ENCODE peak calls at places on chromosomes 12 and 14, in seven cellular contexts. One of them, this sample, is unnamed.

GRCh38 chr12:59850268-59850667 is 254.4 kb downstream of the SLC16A7 start:
- DNase-seq in endothelial cell of umbilical vein: peak
- DNase-seq in body of pancreas: no peak
- DNase-seq in A549: no peak
- DNase-seq in sigmoid colon: no peak
- DNase-seq in IMR-90: no peak
- DNase-seq in ovary: no peak
- DNase-seq in this sample: no peak

GRCh38 chr12:31859232-31859977 is 99.8 kb upstream of the RESF1 start:
- DNase-seq in ovary: no peak
- DNase-seq in endothelial cell of umbilical vein: no peak
- DNase-seq in IMR-90: no peak
- DNase-seq in body of pancreas: no peak
- DNase-seq in A549: no peak
- DNase-seq in sigmoid colon: no peak
- DNase-seq in this sample: no peak

GRCh38 chr14:93752980-93753561 is 35.2 kb downstream of the PRIMA1 start:
- DNase-seq in body of pancreas: no peak
- DNase-seq in ovary: no peak
- DNase-seq in IMR-90: no peak
- DNase-seq in sigmoid colon: peak
- DNase-seq in endothelial cell of umbilical vein: no peak
- DNase-seq in A549: no peak
- DNase-seq in this sample: no peak

GRCh38 chr12:84497819-84498218 is 414.8 kb downstream of the SLC6A15 start:
- DNase-seq in body of pancreas: no peak
- DNase-seq in sigmoid colon: no peak
- DNase-seq in IMR-90: no peak
- DNase-seq in ovary: no peak
- DNase-seq in endothelial cell of umbilical vein: peak
- DNase-seq in A549: no peak
- DNase-seq in this sample: no peak

GRCh38 chr12:44571031-44571550 is 305.0 kb downstream of the NELL2 start:
- DNase-seq in ovary: no peak
- DNase-seq in A549: no peak
- DNase-seq in endothelial cell of umbilical vein: no peak
- DNase-seq in body of pancreas: no peak
- DNase-seq in sigmoid colon: no peak
- DNase-seq in IMR-90: no peak
- DNase-seq in this sample: peak

GRCh38 chr14:100454437-100454836 is 131.3 kb downstream of the SLC25A47 start:
- DNase-seq in sigmoid colon: no peak
- DNase-seq in ovary: no peak
- DNase-seq in body of pancreas: no peak
- DNase-seq in A549: no peak
- DNase-seq in IMR-90: no peak
- DNase-seq in endothelial cell of umbilical vein: no peak
- DNase-seq in this sample: no peak

GRCh38 chr12:67241482-67241881 is 27.7 kb upstream of the CAND1 start:
- DNase-seq in endothelial cell of umbilical vein: no peak
- DNase-seq in sigmoid colon: no peak
- DNase-seq in A549: no peak
- DNase-seq in IMR-90: peak
- DNase-seq in ovary: no peak
- DNase-seq in body of pancreas: no peak
- DNase-seq in this sample: no peak

GRCh38 chr12:10031771-10032175 is 1.3 kb downstream of the CLEC9A start:
- DNase-seq in IMR-90: peak
- DNase-seq in sigmoid colon: no peak
- DNase-seq in A549: no peak
- DNase-seq in endothelial cell of umbilical vein: peak
- DNase-seq in ovary: no peak
- DNase-seq in body of pancreas: no peak
- DNase-seq in this sample: no peak

GRCh38 chr12:54300732-54301427 is at the start of gene NFE2:
- DNase-seq in IMR-90: peak
- DNase-seq in ovary: no peak
- DNase-seq in sigmoid colon: no peak
- DNase-seq in A549: peak
- DNase-seq in endothelial cell of umbilical vein: no peak
- DNase-seq in body of pancreas: peak
- DNase-seq in this sample: peak

DNA sequence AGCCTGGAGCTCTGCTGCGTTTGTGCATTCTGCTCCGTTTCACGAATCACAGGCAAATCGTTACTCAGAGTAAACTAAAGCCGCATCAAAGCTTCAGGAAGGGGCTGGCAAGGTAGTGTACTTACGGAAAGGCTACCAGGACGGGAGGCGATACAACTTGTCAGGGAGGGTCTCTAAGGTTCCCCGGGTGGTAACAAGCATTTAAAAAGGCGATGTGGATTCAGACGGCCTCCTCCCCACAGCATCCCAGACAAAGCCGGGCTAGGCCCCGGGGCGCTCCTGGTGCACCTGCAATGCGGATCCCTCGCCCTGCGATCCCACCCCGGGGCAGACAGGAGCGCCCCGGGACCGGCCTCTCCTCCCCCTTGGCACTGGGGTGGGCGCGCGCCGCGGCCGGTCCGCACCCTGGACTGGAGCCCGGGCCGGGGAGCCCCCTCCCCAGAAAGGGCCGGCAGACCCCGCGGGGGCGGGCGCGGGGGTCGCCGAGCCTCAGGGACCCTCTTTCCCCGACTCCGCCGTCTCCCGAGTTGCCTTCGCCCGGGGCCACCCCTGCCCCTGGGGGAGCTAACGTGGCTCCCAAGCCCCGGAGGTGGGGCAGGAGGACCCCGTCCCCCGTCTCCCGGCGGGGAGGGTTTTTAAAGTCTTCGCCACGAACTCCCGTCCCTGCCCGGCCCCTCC is 722 bp downstream of the CCDC92 start:
- DNase-seq in body of pancreas: peak
- DNase-seq in IMR-90: peak
- DNase-seq in endothelial cell of umbilical vein: no peak
- DNase-seq in ovary: no peak
- DNase-seq in A549: peak
- DNase-seq in sigmoid colon: peak
- DNase-seq in this sample: peak
- TF ChIP-seq POLR2A in body of pancreas: peak
- TF ChIP-seq POLR2A in IMR-90: no peak
- TF ChIP-seq POLR2A in endothelial cell of umbilical vein: no peak
- TF ChIP-seq POLR2A in ovary: no peak
- TF ChIP-seq POLR2A in A549: no peak
- TF ChIP-seq POLR2A in sigmoid colon: no peak
- TF ChIP-seq POLR2A in this sample: no peak

GRCh38 chr14:21236948-21237797 is 32.1 kb downstream of the HNRNPC start:
- DNase-seq in A549: no peak
- DNase-seq in endothelial cell of umbilical vein: no peak
- DNase-seq in body of pancreas: no peak
- DNase-seq in IMR-90: no peak
- DNase-seq in ovary: no peak
- DNase-seq in sigmoid colon: no peak
- DNase-seq in this sample: no peak

GRCh38 chr14:21240417-21240816 is 28.8 kb downstream of the HNRNPC start:
- DNase-seq in IMR-90: no peak
- DNase-seq in body of pancreas: no peak
- DNase-seq in ovary: no peak
- DNase-seq in A549: no peak
- DNase-seq in sigmoid colon: no peak
- DNase-seq in endothelial cell of umbilical vein: no peak
- DNase-seq in this sample: no peak

GRCh38 chr14:21241218-21241819 is 27.9 kb downstream of the HNRNPC start:
- DNase-seq in sigmoid colon: no peak
- DNase-seq in IMR-90: peak
- DNase-seq in endothelial cell of umbilical vein: peak
- DNase-seq in ovary: no peak
- DNase-seq in A549: no peak
- DNase-seq in body of pancreas: no peak
- DNase-seq in this sample: peak

GRCh38 chr14:21234112-21234511 is 35.1 kb downstream of the HNRNPC start:
- DNase-seq in A549: no peak
- DNase-seq in sigmoid colon: no peak
- DNase-seq in IMR-90: no peak
- DNase-seq in body of pancreas: no peak
- DNase-seq in endothelial cell of umbilical vein: no peak
- DNase-seq in ovary: no peak
- DNase-seq in this sample: no peak

GRCh38 chr14:21238823-21239518 is 30.3 kb downstream of the HNRNPC start:
- DNase-seq in IMR-90: no peak
- DNase-seq in A549: no peak
- DNase-seq in sigmoid colon: no peak
- DNase-seq in ovary: no peak
- DNase-seq in body of pancreas: no peak
- DNase-seq in endothelial cell of umbilical vein: no peak
- DNase-seq in this sample: no peak
- TF ChIP-seq POLR2A in IMR-90: no peak
- TF ChIP-seq POLR2A in A549: no peak
- TF ChIP-seq POLR2A in sigmoid colon: no peak
- TF ChIP-seq POLR2A in ovary: no peak
- TF ChIP-seq POLR2A in body of pancreas: no peak
- TF ChIP-seq POLR2A in endothelial cell of umbilical vein: no peak
- TF ChIP-seq POLR2A in this sample: no peak

GRCh38 chr14:105904379-105904778 is 378.0 kb downstream of the TMEM121 start:
- DNase-seq in endothelial cell of umbilical vein: no peak
- DNase-seq in IMR-90: no peak
- DNase-seq in sigmoid colon: no peak
- DNase-seq in ovary: no peak
- DNase-seq in body of pancreas: no peak
- DNase-seq in A549: no peak
- DNase-seq in this sample: no peak

GRCh38 chr14:105907276-105907675 is 380.9 kb downstream of the TMEM121 start:
- DNase-seq in IMR-90: no peak
- DNase-seq in sigmoid colon: no peak
- DNase-seq in endothelial cell of umbilical vein: no peak
- DNase-seq in A549: no peak
- DNase-seq in body of pancreas: no peak
- DNase-seq in ovary: no peak
- DNase-seq in this sample: no peak

GRCh38 chr14:105908006-105908405 is 381.6 kb downstream of the TMEM121 start:
- DNase-seq in body of pancreas: no peak
- DNase-seq in ovary: no peak
- DNase-seq in endothelial cell of umbilical vein: no peak
- DNase-seq in A549: no peak
- DNase-seq in sigmoid colon: no peak
- DNase-seq in IMR-90: no peak
- DNase-seq in this sample: no peak

GRCh38 chr14:105903971-105904370 is 377.6 kb downstream of the TMEM121 start:
- DNase-seq in IMR-90: no peak
- DNase-seq in A549: no peak
- DNase-seq in endothelial cell of umbilical vein: no peak
- DNase-seq in sigmoid colon: no peak
- DNase-seq in body of pancreas: no peak
- DNase-seq in ovary: no peak
- DNase-seq in this sample: no peak

GRCh38 chr14:105905456-105905855 is 379.1 kb downstream of the TMEM121 start:
- DNase-seq in IMR-90: no peak
- DNase-seq in endothelial cell of umbilical vein: no peak
- DNase-seq in ovary: no peak
- DNase-seq in A549: no peak
- DNase-seq in sigmoid colon: no peak
- DNase-seq in body of pancreas: no peak
- DNase-seq in this sample: no peak
- TF ChIP-seq POLR2A in IMR-90: no peak
- TF ChIP-seq POLR2A in endothelial cell of umbilical vein: no peak
- TF ChIP-seq POLR2A in ovary: no peak
- TF ChIP-seq POLR2A in A549: no peak
- TF ChIP-seq POLR2A in sigmoid colon: no peak
- TF ChIP-seq POLR2A in body of pancreas: no peak
- TF ChIP-seq POLR2A in this sample: no peak

GRCh38 chr12:104671407-104672095 is 214.8 kb downstream of the CHST11 start:
- DNase-seq in sigmoid colon: peak
- DNase-seq in ovary: peak
- DNase-seq in A549: peak
- DNase-seq in body of pancreas: peak
- DNase-seq in IMR-90: peak
- DNase-seq in endothelial cell of umbilical vein: peak
- DNase-seq in this sample: peak

GRCh38 chr12:104672501-104673265 is 215.9 kb downstream of the CHST11 start:
- DNase-seq in sigmoid colon: peak
- DNase-seq in endothelial cell of umbilical vein: no peak
- DNase-seq in body of pancreas: peak
- DNase-seq in IMR-90: no peak
- DNase-seq in ovary: no peak
- DNase-seq in A549: peak
- DNase-seq in this sample: no peak

GRCh38 chr12:104670439-104671406 is 214.0 kb downstream of the CHST11 start:
- DNase-seq in A549: peak
- DNase-seq in endothelial cell of umbilical vein: no peak
- DNase-seq in body of pancreas: no peak
- DNase-seq in IMR-90: no peak
- DNase-seq in sigmoid colon: no peak
- DNase-seq in ovary: no peak
- DNase-seq in this sample: no peak

GRCh38 chr12:104673294-104674062 is 216.7 kb downstream of the CHST11 start:
- DNase-seq in A549: no peak
- DNase-seq in sigmoid colon: no peak
- DNase-seq in IMR-90: no peak
- DNase-seq in ovary: no peak
- DNase-seq in body of pancreas: no peak
- DNase-seq in endothelial cell of umbilical vein: no peak
- DNase-seq in this sample: no peak

DNA sequence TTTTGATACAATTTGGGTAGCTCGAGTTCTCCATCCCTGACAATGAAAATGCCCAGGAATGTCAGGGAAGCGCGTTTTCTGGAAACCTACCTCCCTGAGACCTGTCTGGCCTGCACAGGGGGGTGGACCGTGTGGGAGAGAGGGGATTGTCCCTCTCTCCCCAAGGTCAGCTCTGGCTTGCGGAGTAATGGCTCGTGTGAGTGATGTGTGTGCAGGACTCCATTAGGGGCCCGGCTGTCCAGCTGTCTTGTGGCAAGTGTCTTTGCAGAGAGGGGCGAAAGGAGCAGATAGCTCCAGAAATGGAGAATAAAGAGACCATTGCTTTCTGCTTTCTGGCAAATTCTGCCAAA is 215.3 kb downstream of the CHST11 start:
- DNase-seq in sigmoid colon: no peak
- DNase-seq in body of pancreas: no peak
- DNase-seq in ovary: no peak
- DNase-seq in A549: no peak
- DNase-seq in IMR-90: no peak
- DNase-seq in endothelial cell of umbilical vein: no peak
- DNase-seq in this sample: no peak
- TF ChIP-seq POLR2A in sigmoid colon: no peak
- TF ChIP-seq POLR2A in body of pancreas: no peak
- TF ChIP-seq POLR2A in ovary: no peak
- TF ChIP-seq POLR2A in A549: no peak
- TF ChIP-seq POLR2A in IMR-90: no peak
- TF ChIP-seq POLR2A in endothelial cell of umbilical vein: no peak
- TF ChIP-seq POLR2A in this sample: no peak

This sample was measured in erythroblast.